ENCODE peak calls at places on chromosomes 6 and 20, in four cellular contexts. One of them, this sample, is unnamed.

GRCh38 chr20:1212607-1213396 is 9.5 kb downstream of the C20orf202 start:
- DNase-seq in adrenal gland: peak; percentile 88
- DNase-seq in GM23338: peak; percentile 95
- DNase-seq in WTC11: peak; percentile 80
- DNase-seq in this sample: peak; percentile 67

GRCh38 chr6:106227612-106228507 is 97.7 kb downstream of the ATG5 start:
- DNase-seq in GM23338: no peak
- DNase-seq in WTC11: no peak
- DNase-seq in adrenal gland: no peak
- DNase-seq in this sample: no peak

GRCh38 chr6:111717621-111718020 is 111.9 kb upstream of the TRAF3IP2 start:
- DNase-seq in WTC11: no peak
- DNase-seq in adrenal gland: no peak
- DNase-seq in GM23338: no peak
- DNase-seq in this sample: no peak

GRCh38 chr20:24966317-24967012 is 17.4 kb downstream of the CST7 start:
- DNase-seq in GM23338: no peak
- DNase-seq in adrenal gland: no peak
- DNase-seq in WTC11: no peak
- DNase-seq in this sample: no peak

GRCh38 chr6:14130431-14131075 is 13.0 kb downstream of the CD83 start:
- DNase-seq in adrenal gland: peak; percentile 87
- DNase-seq in GM23338: no peak
- DNase-seq in WTC11: no peak
- DNase-seq in this sample: no peak

GRCh38 chr6:46715106-46715505 is 20.1 kb downstream of the PLA2G7 start:
- DNase-seq in WTC11: no peak
- DNase-seq in adrenal gland: no peak
- DNase-seq in GM23338: no peak
- DNase-seq in this sample: no peak

GRCh38 chr6:16064687-16065086 is 64.2 kb upstream of the MYLIP start:
- DNase-seq in WTC11: no peak
- DNase-seq in adrenal gland: no peak
- DNase-seq in GM23338: peak; percentile 71
- DNase-seq in this sample: no peak

GRCh38 chr20:61639200-61639599 is 387.1 kb downstream of the CDH4 start:
- DNase-seq in WTC11: no peak
- DNase-seq in GM23338: no peak
- DNase-seq in adrenal gland: no peak
- DNase-seq in this sample: no peak

GRCh38 chr6:33013608-33014007 is 4.2 kb upstream of the HLA-DOA start:
- DNase-seq in GM23338: peak; percentile 17
- DNase-seq in WTC11: no peak
- DNase-seq in adrenal gland: no peak
- DNase-seq in this sample: no peak

GRCh38 chr6:73854998-73855718 is 159.2 kb downstream of the CD109 start:
- DNase-seq in WTC11: no peak
- DNase-seq in adrenal gland: no peak
- DNase-seq in GM23338: peak; percentile 83
- DNase-seq in this sample: peak; percentile 51

GRCh38 chr6:132830236-132830799 is 15.9 kb downstream of the RPS12 start:
- DNase-seq in GM23338: peak; percentile 72
- DNase-seq in adrenal gland: no peak
- DNase-seq in WTC11: no peak
- DNase-seq in this sample: no peak

GRCh38 chr6:158026054-158026900 is 44.6 kb downstream of the SYNJ2 start:
- DNase-seq in WTC11: peak; percentile 61
- DNase-seq in adrenal gland: peak; percentile 90
- DNase-seq in GM23338: peak; percentile 50
- DNase-seq in this sample: peak; percentile 84

GRCh38 chr6:108168980-108169800 is 3.4 kb downstream of the NR2E1 start:
- DNase-seq in adrenal gland: no peak
- DNase-seq in GM23338: peak; percentile 78
- DNase-seq in WTC11: peak; percentile 46
- DNase-seq in this sample: peak; percentile 38

GRCh38 chr6:87789198-87789899 is 87.3 kb upstream of the AKIRIN2 start:
- DNase-seq in WTC11: no peak
- DNase-seq in adrenal gland: peak; percentile 65
- DNase-seq in GM23338: peak; percentile 21
- DNase-seq in this sample: no peak

GRCh38 chr20:5369622-5370021 is 52.9 kb upstream of the PROKR2 start:
- DNase-seq in adrenal gland: no peak
- DNase-seq in WTC11: no peak
- DNase-seq in GM23338: no peak
- DNase-seq in this sample: no peak

GRCh38 chr20:36272547-36273220 is 33.5 kb upstream of the DLGAP4 start:
- DNase-seq in GM23338: no peak
- DNase-seq in adrenal gland: peak; percentile 35
- DNase-seq in WTC11: no peak
- DNase-seq in this sample: peak; percentile 16

GRCh38 chr6:156544046-156544445 is 233.1 kb upstream of the ARID1B start:
- DNase-seq in WTC11: no peak
- DNase-seq in adrenal gland: no peak
- DNase-seq in GM23338: no peak
- DNase-seq in this sample: no peak

GRCh38 chr6:22636450-22636849 is 67.1 kb downstream of the HDGFL1 start:
- DNase-seq in WTC11: no peak
- DNase-seq in GM23338: no peak
- DNase-seq in adrenal gland: no peak
- DNase-seq in this sample: no peak

GRCh38 chr6:154488276-154488627 is 22.2 kb downstream of the CNKSR3 start:
- DNase-seq in adrenal gland: no peak
- DNase-seq in WTC11: no peak
- DNase-seq in GM23338: no peak
- DNase-seq in this sample: no peak

DNA sequence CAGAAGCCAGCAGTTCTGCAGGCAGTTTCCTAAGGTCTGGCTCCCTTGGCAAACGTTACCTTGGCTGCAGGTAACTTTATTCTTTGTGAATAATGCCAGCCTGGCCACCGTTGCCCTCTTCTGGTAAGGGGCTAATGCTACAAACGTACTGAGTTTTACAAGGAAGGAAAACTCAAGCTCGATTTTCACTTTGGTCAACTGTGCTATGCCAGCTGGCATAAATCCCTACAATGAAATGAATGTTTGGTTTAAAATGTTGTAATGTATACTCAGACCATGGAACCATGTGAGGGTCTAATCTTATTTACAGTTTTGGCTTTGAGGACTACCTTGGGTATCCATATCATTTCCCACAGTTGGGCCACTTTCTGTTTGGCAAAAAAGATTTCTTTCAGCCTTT is 101.4 kb downstream of the SLX4IP start:
- DNase-seq in WTC11: peak; percentile 58
- DNase-seq in GM23338: peak; percentile 77
- DNase-seq in adrenal gland: no peak
- DNase-seq in this sample: no peak
- TF ChIP-seq CTCF in WTC11: no peak
- TF ChIP-seq CTCF in GM23338: peak; percentile 86
- TF ChIP-seq CTCF in adrenal gland: peak; percentile 48
- TF ChIP-seq CTCF in this sample: peak; percentile 43

DNA sequence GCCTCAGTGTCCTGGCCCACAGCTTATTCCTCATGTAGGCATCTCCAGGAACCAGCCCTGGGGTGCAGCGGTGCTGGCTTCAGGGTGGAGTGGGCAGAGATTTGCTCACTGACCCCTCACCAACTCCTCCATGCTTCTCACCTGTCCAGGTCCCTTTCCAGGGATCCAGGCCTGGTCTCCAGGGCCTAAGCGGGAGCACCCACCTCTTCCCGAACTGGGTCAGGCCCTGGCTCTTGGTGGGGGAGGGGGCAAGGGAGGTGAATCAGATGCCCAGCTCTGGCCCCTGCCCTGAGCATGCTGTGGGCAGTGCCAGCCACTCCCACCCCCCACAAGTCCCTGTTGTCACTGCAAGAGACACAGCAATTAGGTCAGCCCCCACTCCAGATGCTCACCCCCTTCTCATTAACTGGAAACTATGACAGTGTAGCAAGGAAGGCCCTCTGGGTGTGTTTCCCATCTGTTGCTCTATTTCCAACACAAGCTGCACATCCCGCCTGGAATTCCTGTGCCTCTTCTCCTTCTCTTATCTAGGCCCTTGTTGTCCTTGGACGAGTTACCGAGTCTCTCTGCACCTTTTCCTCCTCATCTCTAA is 37.0 kb downstream of the MDFI start:
- DNase-seq in GM23338: no peak
- DNase-seq in WTC11: no peak
- DNase-seq in adrenal gland: no peak
- DNase-seq in this sample: no peak
- TF ChIP-seq CTCF in GM23338: no peak
- TF ChIP-seq CTCF in WTC11: no peak
- TF ChIP-seq CTCF in adrenal gland: no peak
- TF ChIP-seq CTCF in this sample: no peak

GRCh38 chr6:38933426-38933825 is 115.2 kb upstream of the GLP1R start:
- DNase-seq in WTC11: no peak
- DNase-seq in adrenal gland: no peak
- DNase-seq in GM23338: peak; percentile 20
- DNase-seq in this sample: no peak
- TF ChIP-seq CTCF in WTC11: no peak
- TF ChIP-seq CTCF in adrenal gland: peak; percentile 44
- TF ChIP-seq CTCF in GM23338: no peak
- TF ChIP-seq CTCF in this sample: no peak

DNA sequence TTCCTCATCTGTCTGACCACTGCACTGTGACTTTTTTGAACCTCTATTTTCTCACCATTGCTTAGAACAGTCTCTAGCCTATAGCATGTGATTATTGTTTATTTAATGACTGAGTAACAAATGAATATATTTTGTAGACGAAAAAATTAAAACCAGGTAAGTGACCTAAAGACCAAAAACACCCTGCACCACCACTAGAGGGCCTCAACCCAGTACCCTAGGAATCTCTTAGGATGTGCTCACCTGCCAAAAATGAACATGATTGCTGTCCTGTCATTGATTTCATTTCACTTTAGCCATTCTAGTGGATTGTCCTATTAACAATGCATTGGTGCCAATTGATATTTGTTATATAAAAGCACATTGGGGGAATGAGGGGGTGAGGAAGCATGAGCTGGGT is 199.1 kb downstream of the COL9A1 start:
- DNase-seq in WTC11: peak; percentile 23
- DNase-seq in GM23338: peak; percentile 47
- DNase-seq in adrenal gland: no peak
- DNase-seq in this sample: no peak
- TF ChIP-seq CTCF in WTC11: peak; percentile 81
- TF ChIP-seq CTCF in GM23338: peak; percentile 68
- TF ChIP-seq CTCF in adrenal gland: peak; percentile 29
- TF ChIP-seq CTCF in this sample: no peak

GRCh38 chr6:68597642-68598041 is 37.4 kb upstream of the ADGRB3 start:
- DNase-seq in adrenal gland: no peak
- DNase-seq in WTC11: no peak
- DNase-seq in GM23338: no peak
- DNase-seq in this sample: no peak
- TF ChIP-seq CTCF in adrenal gland: no peak
- TF ChIP-seq CTCF in WTC11: no peak
- TF ChIP-seq CTCF in GM23338: no peak
- TF ChIP-seq CTCF in this sample: no peak

DNA sequence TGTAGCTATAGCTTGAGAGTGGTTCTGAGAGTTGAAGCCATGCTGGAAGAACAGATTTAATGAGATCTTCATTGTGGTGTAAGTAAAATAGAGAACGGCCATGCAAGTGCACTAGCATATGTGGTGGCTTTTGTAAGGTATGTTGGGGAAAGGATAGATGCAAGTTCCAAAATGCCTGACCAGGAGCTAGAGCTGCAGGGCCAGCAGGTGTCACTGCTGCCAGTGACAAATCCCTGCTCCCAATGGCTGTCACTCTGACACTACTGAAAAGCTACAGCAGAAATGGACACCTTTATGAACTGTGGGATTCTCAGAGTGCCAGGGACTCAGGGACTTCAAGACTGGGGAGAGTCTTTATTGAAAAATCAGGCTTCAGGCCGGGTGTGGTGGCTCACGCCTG is 23.1 kb upstream of the VIP start:
- DNase-seq in WTC11: no peak
- DNase-seq in adrenal gland: no peak
- DNase-seq in GM23338: peak; percentile 39
- DNase-seq in this sample: no peak
- TF ChIP-seq CTCF in WTC11: no peak
- TF ChIP-seq CTCF in adrenal gland: no peak
- TF ChIP-seq CTCF in GM23338: peak; percentile 70
- TF ChIP-seq CTCF in this sample: no peak

GRCh38 chr6:89597988-89598387 is 40.6 kb downstream of the LYRM2 start:
- DNase-seq in adrenal gland: no peak
- DNase-seq in WTC11: no peak
- DNase-seq in GM23338: peak; percentile 54
- DNase-seq in this sample: no peak
- TF ChIP-seq CTCF in adrenal gland: peak; percentile 31
- TF ChIP-seq CTCF in WTC11: no peak
- TF ChIP-seq CTCF in GM23338: peak; percentile 30
- TF ChIP-seq CTCF in this sample: no peak

GRCh38 chr6:190596-191395 is 101.5 kb upstream of the DUSP22 start:
- DNase-seq in adrenal gland: no peak
- DNase-seq in WTC11: no peak
- DNase-seq in GM23338: peak; percentile 33
- DNase-seq in this sample: no peak
- TF ChIP-seq CTCF in adrenal gland: no peak
- TF ChIP-seq CTCF in WTC11: no peak
- TF ChIP-seq CTCF in GM23338: peak; percentile 48
- TF ChIP-seq CTCF in this sample: peak; percentile 47

This sample was measured in GM13976.